ENCODE peak calls at places on chromosomes 16 and 17, in four cellular contexts. J is HepG2, A is GM12878, Z is H1. D is an unnamed sample. For H3K4me1, the result is how much of the 10 kb centered on the place peaks cover.

GRCh38 chr17:45103269-45103795 is 29.0 kb downstream of the PLCD3 start:
- DNase-seq in J (no peak), A (no peak), Z (no peak), D (no peak)

GRCh38 chr16:88558457-88559442 is 11.5 kb upstream of the ZC3H18 start:
- DNase-seq in J (peak), A (no peak), Z (no peak), D (no peak)

GRCh38 chr16:1619976-1620375 is 7.8 kb downstream of the CRAMP1 start:
- DNase-seq in J (no peak), A (no peak), Z (no peak), D (no peak)

GRCh38 chr17:4157618-4158333 is 14.8 kb downstream of the CYB5D2 start:
- DNase-seq in J (no peak), A (no peak), Z (no peak), D (no peak)

GRCh38 chr17:55598495-55598894 is 87.2 kb upstream of the SMIM36 start:
- DNase-seq in J (no peak), A (no peak), Z (no peak), D (no peak)

GRCh38 chr16:52016387-52016786 is 530.6 kb downstream of the TOX3 start:
- DNase-seq in J (no peak), A (no peak), Z (no peak), D (no peak)

GRCh38 chr17:39461911-39462641 is 790 bp downstream of the CDK12 start:
- DNase-seq in J (peak), A (peak), Z (peak), D (no peak)

GRCh38 chr17:50935201-50936124 is 69.3 kb upstream of the TOB1 start:
- DNase-seq in J (peak), A (no peak), Z (no peak), D (no peak)

GRCh38 chr17:1373710-1374237 is 26.2 kb downstream of the YWHAE start:
- DNase-seq in J (no peak), A (no peak), Z (no peak), D (no peak)

GRCh38 chr17:1865252-1866037 is 35.6 kb downstream of the RPA1 start:
- DNase-seq in J (peak), A (no peak), Z (peak), D (no peak)

GRCh38 chr17:34840758-34841157 is 120.5 kb downstream of the CCT6B start:
- DNase-seq in J (no peak), A (no peak), Z (peak), D (no peak)

GRCh38 chr16:1063728-1064127 is 8.8 kb upstream of the SSTR5 start:
- DNase-seq in J (no peak), A (no peak), Z (no peak), D (no peak)

GRCh38 chr17:7354262-7354781 is 634 bp upstream of the TMEM95 start:
- DNase-seq in J (no peak), A (no peak), Z (no peak), D (no peak)

GRCh38 chr17:45371414-45372324 is 54.8 kb upstream of the MAP3K14 start:
- DNase-seq in J (peak), A (no peak), Z (peak), D (peak)

GRCh38 chr16:81716478-81717210 is 62.4 kb upstream of the PLCG2 start:
- DNase-seq in J (no peak), A (peak), Z (no peak), D (no peak)

GRCh38 chr17:38870259-38871165 is 654 bp downstream of the LASP1 start:
- DNase-seq in J (peak), A (no peak), Z (peak), D (no peak)

GRCh38 chr17:79843917-79844815 is 4.9 kb upstream of the CBX4 start:
- DNase-seq in J (no peak), A (no peak), Z (peak), D (no peak)

GRCh38 chr17:64747938-64748540 is 85.9 kb upstream of the SMURF2 start:
- DNase-seq in J (no peak), A (no peak), Z (no peak), D (no peak)

GRCh38 chr16:65833171-65833871 is 533.2 kb upstream of the CDH5 start:
- DNase-seq in J (no peak), A (no peak), Z (no peak), D (no peak)

GRCh38 chr16:83400234-83400633 is 407.5 kb upstream of the HSBP1 start:
- DNase-seq in J (no peak), A (no peak), Z (peak), D (peak)

GRCh38 chr16:48810436-48810802 is 200.4 kb upstream of the N4BP1 start:
- DNase-seq in J (no peak), A (no peak), Z (peak), D (no peak)

GRCh38 chr17:20992987-20993862 is 49.6 kb downstream of the USP22 start:
- DNase-seq in J (peak), A (peak), Z (peak), D (peak)

GRCh38 chr17:7380855-7381683 is at the start of gene TNK1:
- DNase-seq in J (peak), A (no peak), Z (peak), D (no peak)

GRCh38 chr17:22273308-22273707 is 581.0 kb downstream of the KCNJ18 start:
- DNase-seq in J (no peak), A (no peak), Z (no peak), D (no peak)

GRCh38 chr17:78891406-78892061 is 11.5 kb downstream of the CEP295NL start:
- DNase-seq in J (no peak), A (no peak), Z (no peak), D (no peak)

GRCh38 chr16:15653227-15653626 is 3.2 kb downstream of the NDE1 start:
- DNase-seq in J (peak), A (no peak), Z (no peak), D (no peak)

GRCh38 chr17:10743316-10744009 is 13.6 kb upstream of the TMEM220 start:
- DNase-seq in J (no peak), A (no peak), Z (no peak), D (no peak)

GRCh38 chr16:57384248-57385070 is 12.2 kb downstream of the CX3CL1 start:
- DNase-seq in J (no peak), A (no peak), Z (no peak), D (no peak)

GRCh38 chr17:30450125-30451027 is 26.8 kb upstream of the GOSR1 start:
- DNase-seq in J (peak), A (no peak), Z (no peak), D (no peak)

GRCh38 chr16:2001456-2002355 is 7.9 kb downstream of the ZNF598 start:
- DNase-seq in J (no peak), A (no peak), Z (no peak), D (no peak)

GRCh38 chr17:17606416-17607000 is 15.0 kb upstream of the PEMT start:
- DNase-seq in J (no peak), A (no peak), Z (no peak), D (no peak)

GRCh38 chr16:30066882-30067583 is 1.5 kb downstream of the ALDOA start:
- DNase-seq in J (no peak), A (no peak), Z (no peak), D (no peak)

GRCh38 chr17:59435238-59435637 is 103.8 kb downstream of the YPEL2 start:
- DNase-seq in J (no peak), A (no peak), Z (no peak), D (no peak)

GRCh38 chr16:31712064-31712540 is 161.5 kb upstream of the ZNF267 start:
- DNase-seq in J (no peak), A (no peak), Z (no peak), D (no peak)

GRCh38 chr16:31713071-31713944 is 160.3 kb upstream of the ZNF267 start:
- DNase-seq in J (peak), A (peak), Z (peak), D (peak)

GRCh38 chr16:31714899-31715504 is 158.6 kb upstream of the ZNF267 start:
- DNase-seq in J (no peak), A (no peak), Z (no peak), D (no peak)

GRCh38 chr16:31715915-31716314 is 157.7 kb upstream of the ZNF267 start:
- DNase-seq in J (no peak), A (no peak), Z (no peak), D (no peak)

GRCh38 chr16:31713945-31714898 is 159.4 kb upstream of the ZNF267 start:
- DNase-seq in J (no peak), A (no peak), Z (peak), D (no peak)
- TF ChIP-seq SUZ12 in J (no peak), A (no peak), Z (no peak), D (no peak)

GRCh38 chr17:73348824-73349095 is 37.0 kb upstream of the CDC42EP4 start:
- DNase-seq in J (no peak), A (no peak), Z (no peak), D (no peak)

GRCh38 chr17:73346763-73347162 is 35.0 kb upstream of the CDC42EP4 start:
- DNase-seq in J (no peak), A (no peak), Z (no peak), D (no peak)

GRCh38 chr17:73349138-73349537 is 37.3 kb upstream of the CDC42EP4 start:
- DNase-seq in J (no peak), A (no peak), Z (no peak), D (no peak)

GRCh38 chr17:73348018-73348823 is 36.4 kb upstream of the CDC42EP4 start:
- DNase-seq in J (no peak), A (no peak), Z (no peak), D (no peak)

DNA sequence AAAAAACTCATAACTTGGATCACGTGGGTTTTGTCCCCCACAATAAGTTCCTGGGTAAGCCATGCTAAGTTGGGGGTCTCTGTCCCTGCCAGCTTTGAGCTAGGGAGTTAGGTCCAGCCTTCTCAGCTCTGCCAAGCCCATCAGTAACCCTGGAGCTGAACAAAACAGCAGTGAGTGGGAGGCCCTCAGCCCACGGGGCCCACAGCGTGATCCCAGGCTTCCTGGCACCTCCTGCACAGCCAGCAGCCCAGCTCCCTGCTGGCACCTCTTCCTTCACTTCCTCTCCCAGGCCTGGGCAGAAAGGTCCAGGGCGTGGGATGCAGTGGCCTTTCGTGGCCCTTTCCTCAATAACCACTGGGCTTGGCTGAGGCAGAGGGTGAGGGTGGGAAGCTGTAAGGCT is 35.6 kb upstream of the CDC42EP4 start:
- DNase-seq in J (no peak), A (no peak), Z (no peak), D (no peak)
- H3K4me1 ChIP-seq in J (under half), A (under half), Z (under half), D (under half)

GRCh38 chr17:76572201-76572910 is 13.3 kb downstream of the ST6GALNAC2 start:
- DNase-seq in J (no peak), A (no peak), Z (no peak), D (no peak)
- TF ChIP-seq ZNF274 in J (no peak), A (no peak), Z (no peak), D (no peak)

DNA sequence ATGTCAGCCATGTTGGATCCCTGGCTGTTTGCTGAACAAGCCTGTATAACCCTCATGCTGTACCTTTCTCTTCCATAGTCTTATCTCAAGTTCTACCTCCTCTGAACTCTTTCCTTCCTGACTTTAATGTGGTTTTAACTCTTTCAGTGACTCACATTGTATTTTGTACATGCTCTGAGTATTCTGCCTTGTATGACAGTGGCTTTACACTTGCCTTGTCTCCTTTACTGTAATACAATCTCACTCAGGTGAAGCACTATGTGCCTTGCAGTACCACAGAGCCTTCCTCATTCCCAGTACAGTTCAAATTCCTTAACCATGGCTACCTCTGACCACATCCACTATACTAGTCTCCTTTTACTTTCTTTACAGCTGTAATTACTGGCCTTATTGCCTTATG is 14.1 kb downstream of the PSMD11 start:
- DNase-seq in J (no peak), A (no peak), Z (no peak), D (no peak)
- TF ChIP-seq SUZ12 in J (no peak), A (no peak), Z (no peak), D (no peak)

GRCh38 chr16:27326738-27327585 is 13.2 kb downstream of the IL4R start:
- DNase-seq in J (peak), A (no peak), Z (peak), D (peak)
- H3K4me1 ChIP-seq in J (half or more), A (under half), Z (under half), D (under half)

GRCh38 chr17:53525590-53525989 is 297.1 kb upstream of the KIF2B start:
- DNase-seq in J (no peak), A (no peak), Z (no peak), D (no peak)

GRCh38 chr17:53527473-53527872 is 295.3 kb upstream of the KIF2B start:
- DNase-seq in J (no peak), A (no peak), Z (no peak), D (no peak)
- TF ChIP-seq ZNF274 in J (no peak), A (no peak), Z (no peak), D (no peak)

GRCh38 chr17:13576661-13577526 is 24.8 kb downstream of the HS3ST3A1 start:
- DNase-seq in J (no peak), A (no peak), Z (no peak), D (no peak)

GRCh38 chr17:13572581-13572980 is 29.1 kb downstream of the HS3ST3A1 start:
- DNase-seq in J (no peak), A (no peak), Z (no peak), D (no peak)

GRCh38 chr17:13581925-13582324 is 19.8 kb downstream of the HS3ST3A1 start:
- DNase-seq in J (no peak), A (no peak), Z (no peak), D (no peak)

GRCh38 chr17:13575466-13575865 is 26.3 kb downstream of the HS3ST3A1 start:
- DNase-seq in J (no peak), A (no peak), Z (no peak), D (peak)

DNA sequence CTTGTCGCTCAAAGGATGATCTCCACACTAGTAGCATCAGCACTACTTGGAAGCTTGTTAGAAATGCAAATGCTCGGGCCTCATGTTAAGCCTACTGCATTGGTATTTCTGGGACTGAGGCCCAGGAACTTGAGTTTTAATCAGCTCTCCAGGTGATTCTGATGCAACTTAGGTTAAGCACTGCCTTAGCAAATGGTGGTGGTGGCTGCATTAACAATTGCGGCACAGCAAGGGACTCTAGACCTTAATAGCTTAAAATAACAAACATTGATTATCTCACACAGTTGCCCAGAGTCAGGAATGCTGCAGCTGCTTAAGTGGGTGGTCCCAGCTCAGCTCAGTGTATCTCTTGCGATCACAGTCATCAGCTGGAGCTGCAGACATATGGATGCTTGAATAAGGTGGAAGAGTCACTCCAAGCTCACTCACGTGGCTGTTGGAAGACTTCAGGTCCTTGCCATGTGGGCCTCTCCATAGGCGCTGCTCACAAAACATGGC is 25.8 kb downstream of the HS3ST3A1 start:
- DNase-seq in J (no peak), A (no peak), Z (peak), D (peak)
- TF ChIP-seq SUZ12 in J (no peak), A (no peak), Z (no peak), D (no peak)

DNA sequence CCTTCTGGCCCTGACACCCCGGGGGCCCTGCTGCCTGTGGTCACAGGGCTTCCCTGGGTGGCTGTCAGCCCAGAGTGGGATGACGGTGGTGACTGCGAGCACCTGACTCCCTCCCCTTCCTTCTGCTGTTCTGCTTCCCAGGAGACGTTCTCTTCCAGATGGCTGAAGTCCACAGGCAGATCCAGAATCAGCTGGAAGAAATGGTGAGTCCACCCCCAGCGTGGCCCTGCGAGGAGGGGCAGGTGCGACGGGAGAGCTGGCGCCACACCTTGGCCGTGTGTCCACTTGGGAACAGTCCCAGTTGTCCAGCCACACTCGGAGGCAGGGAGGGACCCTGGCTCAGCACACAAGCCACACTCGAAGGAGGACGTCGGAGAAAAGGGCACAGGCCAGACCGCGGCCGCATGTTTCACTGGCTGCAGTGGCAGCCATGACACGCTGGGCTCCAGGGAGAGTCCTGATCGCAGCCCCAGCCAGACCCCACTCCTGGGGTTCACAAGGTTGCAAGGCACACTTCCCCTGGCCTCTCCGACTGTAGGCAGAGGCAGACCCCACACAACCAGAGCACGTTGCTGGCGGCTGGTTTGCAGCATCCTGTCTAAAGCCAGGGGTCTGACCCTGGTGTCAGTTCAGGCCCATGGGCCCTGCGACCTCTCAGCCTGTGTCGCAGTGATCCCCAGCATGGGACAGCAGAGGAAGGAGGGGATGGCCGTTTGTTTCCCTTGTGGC is 49.9 kb downstream of the BAIAP2 start:
- DNase-seq in J (no peak), A (no peak), Z (no peak), D (no peak)
- H3K4me1 ChIP-seq in J (under half), A (under half), Z (under half), D (under half)

GRCh38 chr16:85463228-85463611 is 149.9 kb upstream of the GSE1 start:
- DNase-seq in J (no peak), A (no peak), Z (no peak), D (no peak)

GRCh38 chr16:85460983-85461813 is 151.9 kb upstream of the GSE1 start:
- DNase-seq in J (peak), A (no peak), Z (no peak), D (no peak)

GRCh38 chr16:85460252-85460982 is 152.7 kb upstream of the GSE1 start:
- DNase-seq in J (no peak), A (no peak), Z (no peak), D (peak)

GRCh38 chr16:85462405-85463227 is 150.5 kb upstream of the GSE1 start:
- DNase-seq in J (no peak), A (no peak), Z (no peak), D (no peak)

GRCh38 chr16:85461814-85462404 is 151.2 kb upstream of the GSE1 start:
- DNase-seq in J (no peak), A (no peak), Z (peak), D (peak)
- TF ChIP-seq ZNF274 in J (no peak), A (no peak), Z (no peak), D (no peak)

D was measured in NT2/D1.